ENCODE peak calls at places on chromosomes 6 and 20, in four cellular contexts. Z is cardiac muscle cell, Y is psoas muscle, K is breast epithelium. D is an unnamed sample.
A peak's percentile ranks its signal among the peaks of the same experiment; 100 is the strongest.

GRCh38 chr6:107740496-107741190 is 83.5 kb downstream of the SCML4 start:
- DNase-seq in Z (no peak), Y (no peak), K (no peak), D (no peak)

GRCh38 chr20:47487175-47487917 is 14.3 kb upstream of the NCOA3 start:
- DNase-seq in Y (no peak), K (no peak), Z (peak; percentile 52), D (no peak)

GRCh38 chr20:61924858-61925554 is 140.7 kb downstream of the TAF4 start:
- DNase-seq in Z (no peak), Y (no peak), K (no peak), D (no peak)

GRCh38 chr6:41939848-41940758 is 1.5 kb downstream of the CCND3 start:
- DNase-seq in Z (peak; percentile 84), Y (no peak), K (no peak), D (peak; percentile 75)

GRCh38 chr6:11772109-11772830 is 6.3 kb downstream of the ADTRP start:
- DNase-seq in Y (peak; percentile 41), K (peak; percentile 49), Z (peak; percentile 86), D (no peak)

GRCh38 chr6:16767765-16768514 is 6.7 kb upstream of the ATXN1 start:
- DNase-seq in Z (no peak), K (no peak), Y (no peak), D (no peak)

GRCh38 chr6:34143884-34144580 is 1.9 kb downstream of the GRM4 start:
- DNase-seq in K (no peak), Z (peak; percentile 5), Y (no peak), D (peak; percentile 97)

GRCh38 chr20:9928281-9928737 is 89.4 kb upstream of the PAK5 start:
- DNase-seq in Z (no peak), Y (no peak), K (no peak), D (no peak)

GRCh38 chr6:21595951-21596378 is 2.4 kb downstream of the SOX4 start:
- DNase-seq in Y (peak; percentile 28), K (no peak), Z (no peak), D (no peak)

GRCh38 chr6:115618311-115618710 is 442.4 kb downstream of the FRK start:
- DNase-seq in K (no peak), Z (peak; percentile 34), Y (no peak), D (no peak)

GRCh38 chr20:43238833-43239232 is 49.1 kb upstream of the PTPRT start:
- DNase-seq in K (no peak), Y (no peak), Z (peak; percentile 2), D (no peak)

GRCh38 chr6:100304575-100304974 is 160.1 kb downstream of the SIM1 start:
- DNase-seq in K (no peak), Z (peak; percentile 2), Y (no peak), D (no peak)

GRCh38 chr6:82589509-82590206 is 226.0 kb downstream of the TPBG start:
- DNase-seq in Y (no peak), K (no peak), Z (peak; percentile 62), D (peak; percentile 14)

GRCh38 chr6:157674061-157674460 is 149.0 kb upstream of the SNX9 start:
- DNase-seq in Z (no peak), Y (no peak), K (no peak), D (peak; percentile 54)

GRCh38 chr6:107493158-107494057 is 3.5 kb downstream of the SOBP start:
- DNase-seq in Z (peak; percentile 61), K (no peak), Y (peak; percentile 28), D (peak; percentile 61)

GRCh38 chr6:34223964-34224940 is 12.4 kb upstream of the HMGA1 start:
- DNase-seq in Y (peak; percentile 93), K (peak; percentile 92), Z (peak; percentile 95), D (peak; percentile 97)

GRCh38 chr6:28747631-28748157 is 176.1 kb downstream of the TRIM27 start:
- DNase-seq in Y (no peak), K (no peak), Z (peak; percentile 60), D (peak; percentile 32)

GRCh38 chr20:63284544-63284949 is 8.4 kb upstream of the COL20A1 start:
- DNase-seq in Y (peak; percentile 12), K (no peak), Z (no peak), D (no peak)

GRCh38 chr20:62087227-62087626 is 21.5 kb upstream of the TAF4 start:
- DNase-seq in K (no peak), Y (no peak), Z (no peak), D (no peak)

GRCh38 chr6:56096454-56096853 is 150.9 kb downstream of the COL21A1 start:
- DNase-seq in Y (no peak), Z (no peak), K (no peak), D (no peak)

GRCh38 chr20:10318625-10319024 is 100.0 kb downstream of the SNAP25 start:
- DNase-seq in Z (no peak), Y (no peak), K (no peak), D (no peak)

GRCh38 chr6:66057034-66057433 is 350.0 kb upstream of the EYS start:
- DNase-seq in K (no peak), Z (no peak), Y (no peak), D (no peak)

GRCh38 chr6:42366011-42366705 is 85.6 kb downstream of the TRERF1 start:
- DNase-seq in Y (no peak), Z (no peak), K (no peak), D (no peak)

GRCh38 chr6:111658445-111659154 is 52.9 kb upstream of the TRAF3IP2 start:
- DNase-seq in K (no peak), Z (peak; percentile 46), Y (no peak), D (no peak)

GRCh38 chr6:170250451-170250850 is 40.4 kb downstream of the DLL1 start:
- DNase-seq in K (no peak), Z (no peak), Y (no peak), D (no peak)

GRCh38 chr20:3686867-3687321 is 5.1 kb upstream of the ADAM33 start:
- DNase-seq in Y (peak; percentile 88), K (peak; percentile 41), Z (peak; percentile 95), D (no peak)

GRCh38 chr6:83096791-83097190 is 29.3 kb downstream of the DOP1A start:
- DNase-seq in Y (no peak), Z (no peak), K (no peak), D (no peak)

GRCh38 chr6:23311211-23311610 is 741.8 kb downstream of the HDGFL1 start:
- DNase-seq in Y (no peak), Z (no peak), K (no peak), D (no peak)

GRCh38 chr6:14540276-14540675 is 422.7 kb downstream of the CD83 start:
- DNase-seq in Y (peak; percentile 53), Z (no peak), K (peak; percentile 48), D (no peak)

GRCh38 chr20:36975085-36975829 is 23.7 kb upstream of the SAMHD1 start:
- DNase-seq in Z (no peak), K (no peak), Y (no peak), D (no peak)

GRCh38 chr6:79461205-79461604 is 76.0 kb downstream of the LCA5 start:
- DNase-seq in Y (no peak), K (peak; percentile 50), Z (peak; percentile 43), D (no peak)

DNA sequence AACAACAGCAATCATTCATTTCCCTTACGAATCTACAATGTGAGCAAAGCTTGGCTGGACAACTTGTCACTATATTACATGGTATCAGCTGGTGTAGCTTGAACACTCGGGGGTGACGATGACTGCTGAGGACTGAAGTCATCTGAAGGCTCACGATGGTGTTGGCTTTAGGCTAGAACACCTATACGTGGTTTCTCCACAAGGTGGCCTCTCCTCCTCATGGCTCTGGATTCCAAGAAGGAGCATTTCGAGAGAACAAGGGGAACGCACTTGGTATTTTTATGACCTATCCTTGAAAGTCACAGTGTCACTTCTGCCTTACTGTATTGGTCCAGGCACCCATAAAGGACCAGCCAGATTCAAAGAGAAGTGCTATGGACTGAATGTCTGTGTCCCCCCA is 37.5 kb upstream of the ADGRF1 start:
- DNase-seq in Z (no peak), K (no peak), Y (no peak), D (no peak)
- TF ChIP-seq CTCF in Z (peak; percentile 25), K (no peak), Y (no peak), D (peak; percentile 62)

GRCh38 chr20:1377341-1377871 is 15.4 kb downstream of the FKBP1A start:
- DNase-seq in Z (no peak), K (no peak), Y (no peak), D (no peak)
- H3K36me3 ChIP-seq in Z (peaks cover 6% of the 10 kb centered on the region), K (no peaks in the 10 kb centered on the region), Y (peaks cover 3% of the 10 kb centered on the region), D (peaks cover 19% of the 10 kb centered on the region)

GRCh38 chr6:43796910-43797890 is 27.2 kb downstream of the VEGFA start:
- DNase-seq in K (no peak), Z (no peak), Y (no peak), D (no peak)
- TF ChIP-seq CTCF in K (no peak), Z (no peak), Y (no peak), D (no peak)

GRCh38 chr6:132814716-132815570 is 574 bp downstream of the RPS12 start:
- DNase-seq in Z (no peak), Y (no peak), K (no peak), D (no peak)
- H3K36me3 ChIP-seq in Z (peaks cover 35% of the 10 kb centered on the region), Y (peaks cover 17% of the 10 kb centered on the region), K (no peaks in the 10 kb centered on the region), D (peaks cover 53% of the 10 kb centered on the region)

GRCh38 chr6:88919032-88919431 is 44.4 kb downstream of the RNGTT start:
- DNase-seq in Y (no peak), Z (peak; percentile 22), K (no peak), D (no peak)
- TF ChIP-seq CTCF in Y (no peak), Z (peak; percentile 39), K (no peak), D (no peak)

DNA sequence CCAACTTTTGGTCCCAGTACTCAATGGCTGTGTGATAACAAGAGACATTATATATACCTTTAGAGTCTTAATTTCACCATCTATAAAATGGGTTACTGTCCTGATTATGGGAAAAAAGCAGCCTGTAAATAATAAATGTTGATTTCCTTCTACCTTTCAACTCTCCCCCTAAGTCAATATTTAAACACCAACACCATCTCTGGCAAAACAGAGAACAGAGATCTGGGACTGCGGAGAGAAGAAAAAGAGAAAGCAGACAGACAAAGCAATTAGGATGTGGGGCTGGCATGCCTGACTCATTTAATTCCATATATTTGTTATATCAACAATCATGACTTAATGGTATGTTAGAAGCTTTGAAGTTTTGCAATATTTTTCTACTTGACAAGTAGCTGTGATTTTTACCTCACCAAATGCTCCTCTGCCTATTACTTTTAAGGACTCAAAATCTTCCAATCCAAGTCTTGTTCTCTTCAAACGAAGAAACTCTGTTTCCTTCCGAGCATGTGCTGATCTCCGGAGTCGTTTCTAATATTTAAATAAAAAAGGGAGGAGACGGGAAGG is 23.3 kb downstream of the STK38 start:
- DNase-seq in K (no peak), Y (no peak), Z (no peak), D (no peak)
- H3K36me3 ChIP-seq in K (no peaks in the 10 kb centered on the region), Y (peaks cover 5% of the 10 kb centered on the region), Z (peaks cover 50% of the 10 kb centered on the region), D (peaks cover 71% of the 10 kb centered on the region)

GRCh38 chr6:6646859-6647258 is 58.3 kb downstream of the LY86 start:
- DNase-seq in K (no peak), Y (no peak), Z (no peak), D (no peak)
- TF ChIP-seq CTCF in K (no peak), Y (no peak), Z (peak; percentile 6), D (peak; percentile 3)

DNA sequence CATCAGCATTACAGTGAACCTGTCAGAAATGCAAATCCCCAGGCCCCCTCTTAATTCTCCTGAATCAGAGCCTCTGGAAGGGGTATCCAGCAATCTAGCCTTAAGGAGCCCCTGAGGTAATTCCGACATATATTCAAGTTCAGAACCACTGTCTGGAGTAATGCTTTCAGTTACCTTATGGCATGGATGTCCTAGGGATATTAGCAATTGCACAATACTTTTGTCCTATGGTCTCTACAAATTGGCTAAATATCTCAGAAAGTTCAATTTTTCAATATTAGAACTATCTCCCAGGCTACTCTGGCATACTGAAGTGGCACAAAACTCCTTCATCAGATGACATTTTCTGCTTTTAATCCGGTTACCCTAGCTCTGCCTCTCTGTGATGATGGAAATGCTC is 6.4 kb downstream of the NSFL1C start:
- DNase-seq in K (no peak), Y (no peak), Z (no peak), D (no peak)
- H3K36me3 ChIP-seq in K (no peaks in the 10 kb centered on the region), Y (peaks cover 13% of the 10 kb centered on the region), Z (peaks cover 27% of the 10 kb centered on the region), D (peaks cover 69% of the 10 kb centered on the region)

GRCh38 chr20:23165307-23165750 is 79.2 kb upstream of the CD93 start:
- DNase-seq in Z (no peak), K (no peak), Y (no peak), D (no peak)
- TF ChIP-seq CTCF in Z (peak; percentile 10), K (no peak), Y (no peak), D (peak; percentile 26)

D was measured in WERI-Rb-1.